ENCODE peak calls at places on chromosomes 16 and 17, in four cellular contexts. J is hepatocyte, O is brain microvascular endothelial cell, C is body of pancreas. U is an unnamed sample.

GRCh38 chr16:55663770-55664677 is 8.2 kb downstream of the SLC6A2 start:
- DNase-seq in J (peak), O (no peak), C (no peak), U (peak)

GRCh38 chr17:73028311-73028755 is 64.2 kb downstream of the SLC39A11 start:
- DNase-seq in J (peak), O (no peak), C (no peak), U (no peak)

GRCh38 chr16:66590322-66590721 is 11.1 kb downstream of the CMTM2 start:
- DNase-seq in J (no peak), O (no peak), C (no peak), U (no peak)

GRCh38 chr17:32523017-32523680 is 36.4 kb downstream of the CDK5R1 start:
- DNase-seq in J (no peak), O (no peak), C (no peak), U (no peak)

GRCh38 chr17:28324776-28325175 is 5.8 kb downstream of the TMEM97 start:
- DNase-seq in J (no peak), O (no peak), C (no peak), U (no peak)

GRCh38 chr17:4209611-4210010 is 54.2 kb downstream of the ANKFY1 start:
- DNase-seq in J (no peak), O (no peak), C (no peak), U (no peak)

GRCh38 chr17:43952724-43953666 is 745 bp downstream of the PYY start:
- DNase-seq in J (no peak), O (no peak), C (no peak), U (no peak)

GRCh38 chr17:1188812-1189211 is 9.0 kb upstream of the ABR start:
- DNase-seq in J (no peak), O (no peak), C (peak), U (no peak)

GRCh38 chr16:4570688-4571321 is 14.7 kb downstream of the C16orf96 start:
- DNase-seq in J (no peak), O (no peak), C (no peak), U (no peak)

GRCh38 chr17:64058547-64059115 is 38.2 kb upstream of the ICAM2 start:
- DNase-seq in J (no peak), O (no peak), C (peak), U (no peak)

GRCh38 chr16:35414563-35414962 is 1955.2 kb downstream of the TP53TG3F start:
- DNase-seq in J (no peak), O (no peak), C (no peak), U (no peak)

GRCh38 chr17:14197582-14197981 is 39.1 kb downstream of the CDRT15 start:
- DNase-seq in J (no peak), O (no peak), C (no peak), U (no peak)

GRCh38 chr17:72811976-72812687 is 280.4 kb downstream of the SLC39A11 start:
- DNase-seq in J (no peak), O (no peak), C (no peak), U (no peak)

GRCh38 chr17:40485851-40486512 is 15.4 kb downstream of the TNS4 start:
- DNase-seq in J (peak), O (peak), C (peak), U (no peak)

GRCh38 chr17:49822829-49823228 is 25.0 kb downstream of the TAC4 start:
- DNase-seq in J (no peak), O (no peak), C (no peak), U (no peak)

GRCh38 chr17:57852041-57852954 is 2.5 kb upstream of the MRPS23 start:
- DNase-seq in J (no peak), O (no peak), C (no peak), U (no peak)

GRCh38 chr17:28567604-28568003 is 3.7 kb downstream of the PIGS start:
- DNase-seq in J (no peak), O (no peak), C (no peak), U (no peak)

GRCh38 chr17:413706-414440 is 61.3 kb upstream of the RPH3AL start:
- DNase-seq in J (no peak), O (no peak), C (no peak), U (no peak)

GRCh38 chr17:28473542-28473941 is at the start of gene SLC13A2:
- DNase-seq in J (no peak), O (no peak), C (peak), U (peak)

GRCh38 chr16:81424761-81425160 is 19.8 kb upstream of the CMIP start:
- DNase-seq in J (no peak), O (no peak), C (peak), U (no peak)

GRCh38 chr17:49600949-49601348 is 25.3 kb downstream of the NXPH3 start:
- DNase-seq in J (no peak), O (no peak), C (no peak), U (no peak)

GRCh38 chr16:79210629-79211028 is 389.9 kb downstream of the MAF start:
- DNase-seq in J (no peak), O (no peak), C (no peak), U (no peak)

GRCh38 chr16:60142991-60143705 is 1409.0 kb upstream of the GOT2 start:
- DNase-seq in J (no peak), O (no peak), C (no peak), U (no peak)

GRCh38 chr16:25390761-25391160 is 133.1 kb upstream of the ZKSCAN2 start:
- DNase-seq in J (no peak), O (no peak), C (no peak), U (no peak)

GRCh38 chr16:10663146-10663545 is 31.6 kb downstream of the TEKT5 start:
- DNase-seq in J (no peak), O (no peak), C (no peak), U (no peak)

GRCh38 chr17:40373324-40373723 is 8.8 kb upstream of the GJD3 start:
- DNase-seq in J (no peak), O (peak), C (no peak), U (no peak)

GRCh38 chr17:33889766-33890165 is 365.3 kb upstream of the CCL2 start:
- DNase-seq in J (no peak), O (no peak), C (no peak), U (no peak)

GRCh38 chr17:1541367-1541904 is 21.2 kb downstream of the PITPNA start:
- DNase-seq in J (no peak), O (no peak), C (no peak), U (no peak)

GRCh38 chr17:14843086-14843795 is 421.9 kb downstream of the PMP22 start:
- DNase-seq in J (no peak), O (no peak), C (no peak), U (no peak)

GRCh38 chr17:39027037-39027436 is 59.8 kb upstream of the FBXO47 start:
- DNase-seq in J (peak), O (no peak), C (peak), U (no peak)

GRCh38 chr17:50107790-50108414 is 12.8 kb downstream of the PDK2 start:
- DNase-seq in J (no peak), O (no peak), C (no peak), U (no peak)

GRCh38 chr17:16013943-16014407 is 14.4 kb downstream of the TTC19 start:
- DNase-seq in J (peak), O (peak), C (no peak), U (peak)

GRCh38 chr16:11193494-11193893 is 62.5 kb downstream of the SOCS1 start:
- DNase-seq in J (no peak), O (no peak), C (no peak), U (no peak)

GRCh38 chr16:31403590-31404352 is 10.6 kb downstream of the ITGAD start:
- DNase-seq in J (no peak), O (no peak), C (no peak), U (no peak)
- H3K4me3 ChIP-seq in J (no peak), O (no peak), C (no peak), U (no peak)

GRCh38 chr16:73017321-73017720 is 30.6 kb downstream of the ZFHX3 start:
- DNase-seq in J (no peak), O (no peak), C (no peak), U (no peak)
- H3K4me3 ChIP-seq in J (no peak), O (no peak), C (no peak), U (no peak)

GRCh38 chr17:46995841-46996571 is 17.0 kb upstream of the RPRML start:
- DNase-seq in J (no peak), O (peak), C (no peak), U (no peak)

GRCh38 chr17:46991618-46992017 is 12.6 kb upstream of the RPRML start:
- DNase-seq in J (no peak), O (no peak), C (no peak), U (no peak)

GRCh38 chr17:46989637-46990431 is 10.8 kb upstream of the RPRML start:
- DNase-seq in J (no peak), O (no peak), C (no peak), U (no peak)

DNA sequence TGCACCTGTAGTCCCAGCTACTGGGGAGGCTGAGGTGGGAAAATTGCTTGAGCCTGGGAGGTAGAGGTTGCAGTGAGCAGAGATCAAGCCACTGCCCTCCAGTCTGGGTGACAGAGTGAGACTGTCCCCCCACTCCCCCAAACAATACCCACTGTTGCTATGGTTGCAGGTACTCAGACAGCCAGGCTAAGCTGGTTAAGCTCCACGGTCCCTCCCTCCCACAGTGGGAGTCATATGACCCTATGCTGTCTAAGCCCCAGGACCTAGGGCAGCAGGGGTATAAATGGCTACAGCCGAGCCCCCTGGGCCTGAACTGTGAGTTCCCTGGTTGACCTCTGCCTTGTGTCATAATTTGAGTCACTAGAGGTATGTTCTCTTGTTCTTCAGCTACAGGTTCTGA is 15.9 kb upstream of the RPRML start:
- DNase-seq in J (no peak), O (no peak), C (no peak), U (no peak)
- H3K4me3 ChIP-seq in J (no peak), O (no peak), C (no peak), U (no peak)

GRCh38 chr16:88404769-88405168 is 22.0 kb downstream of the ZNF469 start:
- DNase-seq in J (no peak), O (no peak), C (no peak), U (no peak)

GRCh38 chr16:88403794-88404581 is 21.2 kb downstream of the ZNF469 start:
- DNase-seq in J (no peak), O (no peak), C (no peak), U (no peak)

GRCh38 chr16:88406096-88407041 is 23.6 kb downstream of the ZNF469 start:
- DNase-seq in J (no peak), O (no peak), C (no peak), U (no peak)

GRCh38 chr16:88407042-88407420 is 24.3 kb downstream of the ZNF469 start:
- DNase-seq in J (no peak), O (no peak), C (no peak), U (no peak)

GRCh38 chr16:88405325-88406060 is 22.7 kb downstream of the ZNF469 start:
- DNase-seq in J (peak), O (peak), C (no peak), U (no peak)
- H3K4me3 ChIP-seq in J (no peak), O (no peak), C (no peak), U (no peak)

GRCh38 chr17:80738020-80738380 is 193.4 kb downstream of the RPTOR start:
- DNase-seq in J (no peak), O (no peak), C (no peak), U (no peak)

GRCh38 chr17:80742091-80742490 is 197.5 kb downstream of the RPTOR start:
- DNase-seq in J (no peak), O (no peak), C (no peak), U (no peak)

GRCh38 chr17:80737106-80738019 is 192.7 kb downstream of the RPTOR start:
- DNase-seq in J (no peak), O (no peak), C (no peak), U (no peak)

GRCh38 chr17:80738987-80739730 is 194.5 kb downstream of the RPTOR start:
- DNase-seq in J (no peak), O (no peak), C (no peak), U (no peak)

GRCh38 chr17:80738406-80738805 is 193.8 kb downstream of the RPTOR start:
- DNase-seq in J (no peak), O (no peak), C (peak), U (no peak)
- H3K4me3 ChIP-seq in J (no peak), O (no peak), C (no peak), U (no peak)

GRCh38 chr17:77286641-77287431 is 146.1 kb downstream of the SEC14L1 start:
- DNase-seq in J (peak), O (peak), C (peak), U (peak)
- H3K4me3 ChIP-seq in J (no peak), O (no peak), C (no peak), U (no peak)